ENCODE peak calls at places on chromosomes 1 and 21, in ten cellular contexts. V is tibial nerve, N is K562, K is body of pancreas, D is sigmoid colon, A is stomach, C is heart left ventricle, Z is ovary, H is esophagus squamous epithelium, J is breast epithelium. O is an unnamed sample.
A peak's percentile ranks its signal among the peaks of the same experiment; 100 is the strongest.

GRCh38 chr21:43871487-43871886 is 6.5 kb downstream of the AGPAT3 start:
- DNase-seq in V (no peak), N (no peak), K (no peak), D (no peak), A (no peak), C (peak; percentile 11), Z (no peak), H (no peak), J (no peak), O (no peak)

GRCh38 chr1:65253800-65254319 is 55.5 kb upstream of the DNAJC6 start:
- DNase-seq in V (no peak), N (no peak), K (no peak), D (no peak), A (no peak), C (no peak), Z (no peak), H (no peak), J (no peak), O (no peak)

GRCh38 chr1:4724695-4725250 is 70.4 kb downstream of the AJAP1 start:
- DNase-seq in V (no peak), N (no peak), K (no peak), D (no peak), A (no peak), C (no peak), Z (no peak), H (no peak), J (no peak), O (no peak)

GRCh38 chr1:45802343-45803298 is 791 bp upstream of the MAST2 start:
- DNase-seq in V (peak; percentile 47), N (peak; percentile 89), K (peak; percentile 85), D (peak; percentile 94), A (peak; percentile 59), C (peak; percentile 79), Z (peak; percentile 69), H (peak; percentile 16), J (peak; percentile 68), O (peak; percentile 16)

GRCh38 chr1:166170075-166170474 is 3.3 kb upstream of the FAM78B start:
- DNase-seq in V (no peak), N (no peak), K (no peak), D (no peak), A (no peak), C (no peak), Z (no peak), H (no peak), J (no peak), O (no peak)

GRCh38 chr1:155979525-155980343 is 1.4 kb upstream of the ARHGEF2 start:
- DNase-seq in V (no peak), N (peak; percentile 81), K (no peak), D (no peak), A (no peak), C (peak; percentile 83), Z (no peak), H (no peak), J (no peak), O (no peak)

GRCh38 chr1:231817813-231818212 is 191.2 kb downstream of the DISC1 start:
- DNase-seq in V (no peak), N (no peak), K (no peak), D (no peak), A (no peak), C (no peak), Z (no peak), H (no peak), J (no peak), O (no peak)

GRCh38 chr1:56489695-56490094 is 89.7 kb downstream of the PLPP3 start:
- DNase-seq in V (no peak), N (no peak), K (no peak), D (no peak), A (no peak), C (no peak), Z (no peak), H (no peak), J (no peak), O (no peak)

GRCh38 chr1:159940006-159940620 is 5.3 kb downstream of the IGSF9 start:
- DNase-seq in V (no peak), N (no peak), K (no peak), D (no peak), A (no peak), C (no peak), Z (no peak), H (no peak), J (no peak), O (no peak)

GRCh38 chr1:48039088-48040049 is 42.2 kb upstream of the TRABD2B start:
- DNase-seq in V (no peak), N (no peak), K (no peak), D (no peak), A (no peak), C (peak; percentile 39), Z (no peak), H (no peak), J (no peak), O (no peak)

GRCh38 chr1:167720965-167721616 is 691 bp upstream of the MPZL1 start:
- DNase-seq in V (no peak), N (no peak), K (peak; percentile 39), D (no peak), A (peak; percentile 52), C (peak; percentile 56), Z (peak; percentile 36), H (no peak), J (no peak), O (peak; percentile 54)

GRCh38 chr1:1938613-1939295 is 19.7 kb upstream of the TMEM52 start:
- DNase-seq in V (no peak), N (no peak), K (no peak), D (no peak), A (no peak), C (no peak), Z (no peak), H (no peak), J (no peak), O (no peak)

GRCh38 chr1:219010720-219011119 is 163.0 kb upstream of the LYPLAL1 start:
- DNase-seq in V (no peak), N (no peak), K (no peak), D (no peak), A (no peak), C (no peak), Z (no peak), H (no peak), J (no peak), O (no peak)

GRCh38 chr1:75203415-75204277 is 69.5 kb downstream of the LHX8 start:
- DNase-seq in V (no peak), N (peak; percentile 41), K (no peak), D (no peak), A (no peak), C (no peak), Z (no peak), H (no peak), J (no peak), O (no peak)

GRCh38 chr1:153527023-153527724 is 8.6 kb downstream of the S100A6 start:
- DNase-seq in V (no peak), N (no peak), K (no peak), D (no peak), A (no peak), C (peak; percentile 5), Z (peak; percentile 8), H (no peak), J (no peak), O (no peak)

GRCh38 chr1:153525088-153525713 is 10.6 kb downstream of the S100A6 start:
- DNase-seq in V (no peak), N (peak; percentile 14), K (no peak), D (peak; percentile 85), A (no peak), C (peak; percentile 40), Z (peak; percentile 41), H (no peak), J (no peak), O (no peak)

GRCh38 chr1:153531638-153532037 is 4.2 kb downstream of the S100A6 start:
- DNase-seq in V (no peak), N (no peak), K (no peak), D (peak; percentile 22), A (no peak), C (no peak), Z (no peak), H (no peak), J (no peak), O (no peak)

GRCh38 chr1:153520818-153521476 is 14.8 kb downstream of the S100A6 start:
- DNase-seq in V (no peak), N (no peak), K (no peak), D (peak; percentile 22), A (no peak), C (no peak), Z (no peak), H (no peak), J (no peak), O (no peak)

GRCh38 chr1:153526132-153526543 is 9.7 kb downstream of the S100A6 start:
- DNase-seq in V (no peak), N (no peak), K (no peak), D (peak; percentile 40), A (no peak), C (peak; percentile 36), Z (peak; percentile 45), H (no peak), J (no peak), O (peak; percentile 78)
- TF ChIP-seq POLR2A in V (no peak), N (no peak), K (no peak), D (no peak), A (no peak), C (no peak), Z (no peak), H (no peak), J (no peak), O (no peak)

DNA sequence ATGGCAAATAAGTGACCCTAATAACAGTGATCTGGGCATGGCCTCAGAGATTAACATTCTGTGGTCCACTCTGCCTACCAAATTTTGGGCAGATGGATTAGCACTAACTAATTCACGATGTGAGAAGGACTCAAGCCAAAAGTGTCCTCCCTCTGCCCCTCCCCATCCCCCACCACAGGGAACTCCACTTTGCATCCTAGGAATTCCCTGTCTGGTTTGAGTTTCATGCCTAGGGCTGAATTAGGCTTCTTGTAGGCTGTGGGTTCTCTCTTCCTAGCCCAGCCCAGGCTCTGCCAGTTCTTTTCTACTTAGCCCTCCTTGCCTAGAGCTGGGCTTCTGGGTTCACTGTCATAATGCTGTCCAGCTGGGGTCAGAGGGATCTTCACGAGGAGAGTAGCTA is 64.1 kb downstream of the ATP2B4 start:
- DNase-seq in V (no peak), N (no peak), K (no peak), D (no peak), A (no peak), C (no peak), Z (no peak), H (no peak), J (no peak), O (no peak)
- H3K27ac ChIP-seq in V (peak overlapping the region; percentile 89), N (no peak overlapping the region), K (no peak overlapping the region), D (peak overlapping the region; percentile 87), A (peak overlapping the region; percentile 79), C (peak overlapping the region; percentile 37), Z (peak overlapping the region; percentile 78), H (peak overlapping the region; percentile 83), J (peak overlapping the region; percentile 57), O (no peak overlapping the region)

DNA sequence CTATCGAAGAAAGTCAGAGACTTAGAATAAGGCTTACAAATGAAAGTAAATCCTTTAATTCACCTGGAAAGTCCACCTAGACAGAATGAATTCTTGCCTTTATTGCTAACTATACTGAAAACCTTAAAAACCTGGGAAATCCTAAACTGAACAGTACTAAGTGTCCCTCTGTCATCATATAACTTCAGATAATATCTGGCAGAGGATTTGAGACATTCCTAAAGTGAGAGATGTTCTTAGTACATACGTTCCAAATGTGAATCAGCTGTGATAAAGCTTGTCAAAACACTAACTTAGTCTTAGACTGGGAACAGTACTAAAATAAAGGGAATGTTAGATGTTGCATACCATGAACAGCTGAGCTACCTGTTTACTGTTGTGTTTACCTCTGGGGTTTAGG is 121.7 kb downstream of the TNFSF18 start:
- DNase-seq in V (no peak), N (no peak), K (no peak), D (no peak), A (no peak), C (no peak), Z (no peak), H (no peak), J (no peak), O (no peak)
- TF ChIP-seq POLR2A in V (no peak), N (no peak), K (no peak), D (no peak), A (no peak), C (no peak), Z (no peak), H (no peak), J (no peak), O (no peak)

GRCh38 chr1:248816042-248816851 is 9.5 kb downstream of the SH3BP5L start:
- DNase-seq in V (no peak), N (peak; percentile 7), K (no peak), D (no peak), A (no peak), C (no peak), Z (no peak), H (no peak), J (no peak), O (no peak)
- H3K27ac ChIP-seq in V (no peak overlapping the region), N (no peak overlapping the region), K (no peak overlapping the region), D (no peak overlapping the region), A (peak overlapping the region; percentile 8), C (no peak overlapping the region), Z (no peak overlapping the region), H (no peak overlapping the region), J (no peak overlapping the region), O (no peak overlapping the region)